ENCODE peak calls at places on chromosomes 5 and 9, in eight cellular contexts. K is HCT116, P is IMR-90, X is heart left ventricle, F is breast epithelium, Q is ovary, E is HepG2, A is body of pancreas. J is an unnamed sample. For H3K36me3, the result is how much of the 10 kb centered on the place peaks cover.

GRCh38 chr5:103333376-103333775 is 74.8 kb downstream of the MACIR start:
- DNase-seq in K (no peak), P (no peak), X (no peak), F (no peak), Q (no peak), E (no peak), A (no peak), J (no peak)

GRCh38 chr5:61311056-61311455 is 21.0 kb upstream of the ZSWIM6 start:
- DNase-seq in K (no peak), P (no peak), X (no peak), F (no peak), Q (no peak), E (no peak), A (no peak), J (no peak)

GRCh38 chr5:170861855-170862766 is at the start of gene RANBP17:
- DNase-seq in K (peak), P (peak), X (peak), F (no peak), Q (peak), E (no peak), A (peak), J (peak)

GRCh38 chr5:126348855-126349635 is 74.2 kb upstream of the GRAMD2B start:
- DNase-seq in K (no peak), P (peak), X (no peak), F (no peak), Q (no peak), E (no peak), A (no peak), J (no peak)

GRCh38 chr5:124932791-124933600 is 186.6 kb upstream of the ZNF608 start:
- DNase-seq in K (no peak), P (peak), X (peak), F (peak), Q (no peak), E (no peak), A (peak), J (no peak)

GRCh38 chr5:107320851-107321250 is 349.9 kb downstream of the EFNA5 start:
- DNase-seq in K (no peak), P (no peak), X (no peak), F (no peak), Q (no peak), E (no peak), A (no peak), J (no peak)

GRCh38 chr5:31449175-31449574 is 82.7 kb downstream of the DROSHA start:
- DNase-seq in K (no peak), P (peak), X (no peak), F (no peak), Q (no peak), E (no peak), A (no peak), J (peak)

GRCh38 chr9:35489313-35490154 is at the start of gene RUSC2:
- DNase-seq in K (peak), P (peak), X (peak), F (peak), Q (peak), E (peak), A (peak), J (peak)

GRCh38 chr9:126775926-126776325 is 28.9 kb upstream of the ZBTB43 start:
- DNase-seq in K (no peak), P (no peak), X (no peak), F (no peak), Q (no peak), E (no peak), A (no peak), J (no peak)

GRCh38 chr5:9058161-9058560 is 487.7 kb downstream of the SEMA5A start:
- DNase-seq in K (no peak), P (peak), X (no peak), F (no peak), Q (no peak), E (no peak), A (no peak), J (no peak)

GRCh38 chr9:113992276-113992951 is 85.7 kb downstream of the AMBP start:
- DNase-seq in K (no peak), P (no peak), X (peak), F (no peak), Q (no peak), E (no peak), A (peak), J (peak)

GRCh38 chr5:127849891-127850290 is 146.7 kb downstream of the CCDC192 start:
- DNase-seq in K (no peak), P (no peak), X (no peak), F (no peak), Q (no peak), E (no peak), A (no peak), J (no peak)

GRCh38 chr9:70589571-70590263 is 175.3 kb upstream of the KLF9 start:
- DNase-seq in K (no peak), P (peak), X (peak), F (peak), Q (no peak), E (no peak), A (no peak), J (no peak)

GRCh38 chr5:39362646-39363045 is 1.6 kb downstream of the C9 start:
- DNase-seq in K (no peak), P (no peak), X (no peak), F (no peak), Q (no peak), E (no peak), A (no peak), J (no peak)

GRCh38 chr5:107869459-107870115 is 198.8 kb upstream of the EFNA5 start:
- DNase-seq in K (peak), P (peak), X (no peak), F (no peak), Q (no peak), E (no peak), A (no peak), J (no peak)

GRCh38 chr9:89400398-89401116 is 82.3 kb downstream of the SECISBP2 start:
- DNase-seq in K (no peak), P (no peak), X (no peak), F (no peak), Q (no peak), E (no peak), A (no peak), J (no peak)

GRCh38 chr5:108924457-108924961 is 176.8 kb downstream of the FER start:
- DNase-seq in K (peak), P (no peak), X (no peak), F (no peak), Q (no peak), E (peak), A (no peak), J (no peak)

GRCh38 chr5:141477169-141477568 is 1.4 kb downstream of the PCDHGC3 start:
- DNase-seq in K (no peak), P (no peak), X (no peak), F (no peak), Q (no peak), E (no peak), A (no peak), J (no peak)

DNA sequence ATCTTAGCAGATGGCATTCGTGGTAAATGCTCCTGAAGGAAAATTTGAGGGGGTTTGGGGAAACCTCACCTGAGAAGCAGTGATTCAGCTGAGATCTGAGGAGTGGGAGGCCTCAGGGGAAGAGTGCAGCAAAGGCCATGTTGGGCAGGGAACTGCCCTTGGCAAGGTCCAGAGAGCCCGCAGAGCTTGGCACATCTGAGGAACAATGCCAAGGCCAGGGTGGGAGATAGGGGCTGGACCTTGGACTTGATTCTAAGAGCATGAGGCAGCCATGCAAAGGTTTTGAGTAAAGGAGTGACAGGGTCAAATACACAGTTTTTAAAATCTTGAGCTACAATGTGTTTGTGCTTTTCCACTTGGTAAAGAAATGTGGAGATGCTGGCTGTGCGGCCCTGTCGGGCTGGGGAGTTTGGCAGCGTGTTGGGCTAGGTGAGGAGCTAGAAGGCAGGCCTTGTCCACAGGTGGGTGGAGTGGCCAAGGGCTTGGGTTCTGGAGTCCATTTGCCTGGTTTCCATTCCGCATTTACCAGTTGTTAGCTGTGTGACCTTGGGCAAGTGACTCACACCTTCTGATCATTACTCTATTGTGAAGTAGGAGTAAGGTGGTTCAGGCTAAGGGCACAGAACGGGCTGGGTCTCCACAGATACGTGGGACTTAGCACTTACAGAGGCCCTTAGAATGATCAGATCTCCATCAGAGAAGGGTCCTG is 6.1 kb downstream of the TBC1D13 start:
- DNase-seq in K (no peak), P (no peak), X (no peak), F (no peak), Q (no peak), E (no peak), A (peak), J (peak)
- H3K36me3 ChIP-seq in K (under half), P (half or more), X (under half), F (under half), Q (under half), E (under half), A (under half), J (half or more)

DNA sequence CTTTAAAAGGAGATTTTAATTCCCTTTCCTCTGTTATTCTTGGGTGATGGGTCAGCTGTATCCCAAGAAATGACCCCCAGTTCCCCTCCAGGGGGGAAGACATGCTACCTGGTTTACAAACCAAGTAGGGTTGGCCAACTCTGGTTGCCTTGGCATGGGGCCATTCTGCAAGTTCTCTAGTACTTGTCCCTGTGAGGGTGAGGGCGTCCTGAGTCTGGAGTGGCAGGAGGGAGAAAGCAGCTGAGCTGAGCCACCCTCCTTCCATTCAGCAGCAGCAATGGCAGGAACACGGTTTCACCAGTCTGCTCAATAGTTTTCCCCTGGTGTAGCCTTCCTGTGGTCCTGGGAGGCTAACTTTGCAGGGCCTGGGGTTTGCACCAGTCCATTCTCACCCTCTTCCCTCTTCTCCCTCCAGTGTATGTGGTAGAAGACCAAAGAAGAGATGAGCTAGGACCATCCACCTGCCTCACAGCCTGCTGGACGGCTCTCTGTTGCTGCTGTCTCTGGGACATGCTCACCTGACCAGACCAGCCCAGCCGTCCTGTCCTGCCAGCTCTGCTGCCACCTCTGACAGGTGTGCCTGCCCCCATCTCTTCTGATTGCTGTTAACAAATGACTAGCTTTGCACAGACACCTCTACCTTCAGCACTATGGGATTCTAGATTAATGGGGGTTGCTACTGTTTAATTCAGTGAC is 59.9 kb downstream of the PFDN1 start:
- DNase-seq in K (no peak), P (no peak), X (no peak), F (no peak), Q (no peak), E (no peak), A (peak), J (no peak)
- TF ChIP-seq POLR2A in K (no peak), P (no peak), X (no peak), F (no peak), Q (no peak), E (no peak), A (no peak), J (no peak)

GRCh38 chr9:133099726-133100517 is 21.1 kb downstream of the RALGDS start:
- DNase-seq in K (no peak), P (no peak), X (no peak), F (no peak), Q (no peak), E (no peak), A (no peak), J (no peak)
- H3K36me3 ChIP-seq in K (under half), P (half or more), X (under half), F (under half), Q (under half), E (half or more), A (under half), J (under half)

GRCh38 chr9:2681981-2682380 is 35.3 kb upstream of the KCNV2 start:
- DNase-seq in K (no peak), P (no peak), X (no peak), F (no peak), Q (no peak), E (no peak), A (no peak), J (no peak)
- TF ChIP-seq POLR2A in K (no peak), P (no peak), X (no peak), F (no peak), Q (no peak), E (no peak), A (no peak), J (no peak)

DNA sequence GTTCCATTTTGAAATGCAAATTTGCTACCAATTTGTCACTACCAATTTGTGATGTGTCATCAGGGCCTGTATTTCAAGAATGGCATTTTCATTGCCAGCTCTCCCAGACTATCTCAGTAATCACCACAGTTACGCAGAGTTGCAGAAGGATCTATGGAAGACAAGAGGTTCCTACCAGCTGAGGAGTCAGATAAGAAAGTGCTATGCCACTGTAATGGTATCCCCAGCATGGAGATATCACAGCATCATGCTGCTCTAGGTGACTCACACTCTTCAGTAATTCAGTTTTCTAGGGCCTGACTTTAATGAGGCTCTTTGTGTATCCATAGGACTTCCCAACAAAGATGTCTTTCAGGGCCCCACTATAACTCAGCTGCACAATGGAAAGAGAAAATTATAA is 490.3 kb downstream of the ARHGEF28 start:
- DNase-seq in K (no peak), P (peak), X (no peak), F (no peak), Q (no peak), E (no peak), A (no peak), J (no peak)
- H3K36me3 ChIP-seq in K (under half), P (under half), X (under half), F (under half), Q (under half), E (under half), A (under half), J (under half)

DNA sequence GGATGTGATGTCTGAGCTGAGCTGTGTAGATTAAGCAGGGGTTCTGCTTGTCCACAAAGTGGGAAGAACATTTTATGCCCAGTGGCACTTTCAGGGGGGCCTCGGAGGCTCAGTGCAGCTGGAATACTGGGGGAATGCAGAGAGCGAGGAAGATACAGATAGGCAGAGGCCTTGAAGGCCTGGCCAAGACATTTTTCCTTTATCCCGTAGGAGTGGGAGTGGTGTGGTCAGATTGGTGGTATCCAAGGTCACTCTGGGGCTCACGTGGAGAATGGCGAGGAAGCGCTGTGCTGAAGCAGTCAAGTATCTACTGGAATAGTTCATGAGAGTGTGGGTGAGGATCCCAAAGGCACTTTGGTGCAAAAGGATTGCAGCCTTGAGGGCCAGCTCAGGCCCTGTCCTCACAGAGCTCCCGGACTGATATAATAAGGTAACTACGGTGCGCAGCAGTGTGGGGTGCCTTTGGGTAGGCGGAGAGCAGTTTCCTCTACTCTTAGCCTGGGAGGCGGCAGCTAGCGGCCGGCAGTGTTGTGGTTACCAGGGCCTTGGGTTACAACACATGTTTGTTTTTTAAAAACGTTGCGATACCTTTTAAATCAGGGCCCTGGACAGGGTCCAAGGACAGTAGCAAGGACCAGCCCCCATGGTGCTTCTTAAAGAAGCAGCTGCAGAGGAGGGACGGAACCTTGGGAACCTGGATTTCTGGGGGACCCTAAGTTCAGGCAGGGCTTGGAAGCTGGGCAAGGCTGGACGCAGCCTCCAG is 10.8 kb upstream of the CCDC69 start:
- DNase-seq in K (no peak), P (peak), X (peak), F (peak), Q (peak), E (peak), A (peak), J (peak)
- TF ChIP-seq POLR2A in K (no peak), P (no peak), X (no peak), F (no peak), Q (peak), E (no peak), A (peak), J (no peak)

J was measured in adrenal gland.